ENCODE peak calls at places on chromosomes 7 and 10, in five cellular contexts. Z, C, X, I and R are unnamed samples.

GRCh38 chr10:63114031-63114814 is 18.9 kb upstream of the NRBF2 start:
- DNase-seq in Z (peak; percentile 97), C (no peak), X (peak; percentile 61), I (no peak), R (peak; percentile 91)

GRCh38 chr7:108329514-108329913 is 126.7 kb downstream of the NRCAM start:
- DNase-seq in Z (no peak), C (no peak), X (no peak), I (peak; percentile 33), R (no peak)

GRCh38 chr10:20598590-20598989 is 298.5 kb downstream of the NEBL start:
- DNase-seq in Z (peak; percentile 92), C (no peak), X (peak; percentile 14), I (no peak), R (peak; percentile 21)

GRCh38 chr10:90136731-90137316 is 435.4 kb downstream of the KIF20B start:
- DNase-seq in Z (peak; percentile 43), C (no peak), X (no peak), I (peak; percentile 20), R (no peak)

GRCh38 chr7:155590215-155591023 is 44.1 kb upstream of the CNPY1 start:
- DNase-seq in Z (no peak), C (peak; percentile 72), X (peak; percentile 48), I (no peak), R (no peak)

GRCh38 chr7:52764502-52765169 is 270.8 kb upstream of the POM121L12 start:
- DNase-seq in Z (no peak), C (no peak), X (no peak), I (no peak), R (no peak)

GRCh38 chr10:102368072-102368471 is 27.4 kb upstream of the NFKB2 start:
- DNase-seq in Z (no peak), C (no peak), X (no peak), I (no peak), R (no peak)

GRCh38 chr7:10632707-10633106 is 341.0 kb upstream of the PHF14 start:
- DNase-seq in Z (no peak), C (no peak), X (no peak), I (no peak), R (no peak)

GRCh38 chr10:3033925-3034324 is 33.4 kb upstream of the PFKP start:
- DNase-seq in Z (peak; percentile 18), C (no peak), X (no peak), I (no peak), R (no peak)

GRCh38 chr7:144869072-144869471 is 33.2 kb upstream of the TPK1 start:
- DNase-seq in Z (no peak), C (no peak), X (no peak), I (no peak), R (no peak)

GRCh38 chr10:117509573-117509972 is 33.0 kb upstream of the EMX2 start:
- DNase-seq in Z (no peak), C (no peak), X (no peak), I (no peak), R (no peak)

GRCh38 chr7:137930616-137931015 is 71.3 kb downstream of the CREB3L2 start:
- DNase-seq in Z (peak; percentile 88), C (no peak), X (no peak), I (no peak), R (no peak)

GRCh38 chr10:43261578-43261965 is 5.3 kb downstream of the RASGEF1A start:
- DNase-seq in Z (no peak), C (no peak), X (no peak), I (no peak), R (no peak)

DNA sequence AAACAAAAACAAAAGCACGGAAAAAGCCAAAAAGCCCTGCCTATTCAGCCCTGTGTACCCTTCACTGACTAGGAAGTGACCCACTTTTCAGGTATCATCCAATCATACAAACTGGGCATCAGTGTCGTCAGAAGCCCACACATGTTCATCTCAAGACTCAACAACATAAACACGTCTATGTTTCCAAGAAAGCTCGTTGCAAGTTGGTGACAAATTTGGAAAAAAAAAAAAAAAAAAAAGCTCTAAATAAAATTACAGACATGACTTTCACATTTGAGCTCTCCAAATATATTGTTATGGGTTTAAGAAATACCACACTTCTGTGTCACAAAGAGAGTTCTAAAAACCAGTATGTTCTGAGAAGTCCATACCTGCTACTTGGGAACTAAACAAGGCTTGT is 204.7 kb upstream of the KLF14 start:
- DNase-seq in Z (peak; percentile 51), C (no peak), X (no peak), I (no peak), R (no peak)
- H3K4me1 ChIP-seq in Z (peaks cover 14% of the 10 kb centered on the region), C (peaks cover 2% of the 10 kb centered on the region), X (peaks cover 38% of the 10 kb centered on the region), I (peaks cover 46% of the 10 kb centered on the region), R (no peaks in the 10 kb centered on the region)

GRCh38 chr7:23468721-23469149 is 1.6 kb downstream of the IGF2BP3 start:
- DNase-seq in Z (no peak), C (peak; percentile 68), X (no peak), I (no peak), R (no peak)

GRCh38 chr7:23470290-23471089 is at the start of gene IGF2BP3:
- DNase-seq in Z (peak; percentile 98), C (peak; percentile 87), X (no peak), I (peak; percentile 98), R (no peak)

GRCh38 chr7:23471090-23471859 is 984 bp upstream of the IGF2BP3 start:
- DNase-seq in Z (peak; percentile 83), C (peak; percentile 93), X (no peak), I (peak; percentile 92), R (no peak)

GRCh38 chr7:23469150-23469960 is 936 bp downstream of the IGF2BP3 start:
- DNase-seq in Z (no peak), C (peak; percentile 84), X (peak; percentile 12), I (no peak), R (no peak)

GRCh38 chr7:23469961-23470250 is 385 bp downstream of the IGF2BP3 start:
- DNase-seq in Z (no peak), C (no peak), X (no peak), I (peak; percentile 17), R (no peak)
- H3K27me3 ChIP-seq in Z (peaks cover 34% of the 10 kb centered on the region), C (no peaks in the 10 kb centered on the region), X (peaks cover 79% of the 10 kb centered on the region), I (no peaks in the 10 kb centered on the region), R (peaks cover 74% of the 10 kb centered on the region)

DNA sequence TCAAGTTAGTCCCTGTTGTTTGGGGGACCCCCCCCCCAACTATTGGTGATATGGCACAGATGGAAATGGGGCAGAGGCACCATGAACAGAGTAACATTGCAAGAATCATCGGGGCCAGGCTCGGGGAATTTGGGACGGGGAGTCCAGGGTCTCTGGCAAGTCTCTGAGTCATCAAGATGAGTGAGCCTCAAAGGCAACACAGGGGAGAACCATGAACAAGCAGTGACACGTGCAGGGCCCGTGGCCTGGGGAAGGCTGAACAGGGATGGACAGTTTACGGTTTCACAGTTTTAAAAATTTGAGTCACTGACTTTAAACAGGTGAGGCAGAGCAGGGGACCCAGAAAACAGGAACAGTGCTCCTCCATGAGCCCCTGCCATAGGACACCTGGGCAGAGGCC is 24.1 kb downstream of the CHST15 start:
- DNase-seq in Z (no peak), C (no peak), X (no peak), I (no peak), R (no peak)
- H3K4me1 ChIP-seq in Z (no peaks in the 10 kb centered on the region), C (peaks cover 13% of the 10 kb centered on the region), X (peaks cover 17% of the 10 kb centered on the region), I (peaks cover 50% of the 10 kb centered on the region), R (no peaks in the 10 kb centered on the region)

GRCh38 chr10:73967544-73967943 is 30.4 kb upstream of the VCL start:
- DNase-seq in Z (no peak), C (no peak), X (no peak), I (no peak), R (no peak)

GRCh38 chr10:73965890-73966768 is 31.8 kb upstream of the VCL start:
- DNase-seq in Z (peak; percentile 100), C (no peak), X (peak; percentile 55), I (peak; percentile 91), R (peak; percentile 83)

GRCh38 chr10:73967022-73967429 is 30.9 kb upstream of the VCL start:
- DNase-seq in Z (no peak), C (no peak), X (no peak), I (no peak), R (no peak)

GRCh38 chr10:73969224-73969811 is 28.6 kb upstream of the VCL start:
- DNase-seq in Z (no peak), C (no peak), X (no peak), I (no peak), R (no peak)

DNA sequence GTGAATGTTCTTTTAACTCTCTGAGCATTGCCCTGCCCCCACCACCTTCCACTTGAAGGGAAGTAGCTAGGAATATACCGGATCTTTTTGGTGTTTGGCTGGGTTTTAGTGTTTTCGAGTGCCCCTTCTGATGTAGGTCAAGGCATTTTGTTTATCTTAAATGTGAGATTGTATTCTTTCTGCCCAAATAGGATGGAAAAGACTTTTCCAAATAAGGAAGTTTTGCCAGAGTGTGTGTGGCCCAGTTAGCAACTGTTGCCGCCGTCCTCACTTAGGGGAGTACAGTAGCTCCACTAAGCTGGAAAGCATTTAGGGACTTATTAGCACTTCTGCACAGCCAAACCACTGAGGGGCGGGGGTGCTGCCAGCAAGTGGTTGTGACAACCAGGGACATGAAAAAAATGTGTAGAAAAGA is 29.8 kb upstream of the VCL start:
- DNase-seq in Z (peak; percentile 50), C (no peak), X (no peak), I (no peak), R (no peak)
- H3K27me3 ChIP-seq in Z (no peaks in the 10 kb centered on the region), C (no peaks in the 10 kb centered on the region), X (no peaks in the 10 kb centered on the region), I (no peaks in the 10 kb centered on the region), R (no peaks in the 10 kb centered on the region)

GRCh38 chr10:5551531-5552375 is 27.0 kb downstream of the CALML3 start:
- DNase-seq in Z (no peak), C (no peak), X (no peak), I (no peak), R (no peak)

GRCh38 chr10:5550621-5551530 is 26.1 kb downstream of the CALML3 start:
- DNase-seq in Z (peak; percentile 32), C (no peak), X (no peak), I (no peak), R (no peak)

GRCh38 chr10:5549462-5550249 is 24.9 kb downstream of the CALML3 start:
- DNase-seq in Z (no peak), C (no peak), X (no peak), I (no peak), R (no peak)

GRCh38 chr10:5547934-5548660 is 23.3 kb downstream of the CALML3 start:
- DNase-seq in Z (no peak), C (no peak), X (peak; percentile 47), I (no peak), R (no peak)

DNA sequence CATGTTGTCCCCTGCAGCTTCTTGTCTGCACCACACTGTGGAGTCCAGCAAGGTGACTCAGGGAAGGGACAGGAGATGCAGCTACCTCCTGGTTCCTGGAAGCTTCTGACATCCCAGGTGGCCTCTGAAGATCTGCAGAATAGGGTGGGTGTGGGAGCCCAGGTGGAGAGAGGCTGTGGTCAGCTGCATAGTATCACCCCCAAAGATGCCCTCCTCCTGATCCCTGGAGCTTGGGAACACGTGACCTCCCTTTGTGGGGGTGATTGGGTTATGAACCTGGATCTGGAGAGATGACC is 25.4 kb downstream of the CALML3 start:
- DNase-seq in Z (no peak), C (no peak), X (no peak), I (no peak), R (no peak)
- H3K4me1 ChIP-seq in Z (peaks cover 31% of the 10 kb centered on the region), C (peaks cover 17% of the 10 kb centered on the region), X (peaks cover 55% of the 10 kb centered on the region), I (peaks cover 15% of the 10 kb centered on the region), R (peaks cover 19% of the 10 kb centered on the region)

GRCh38 chr7:49775065-49775948 is 1.9 kb downstream of the VWC2 start:
- DNase-seq in Z (no peak), C (peak; percentile 31), X (peak; percentile 35), I (no peak), R (no peak)
- H3K27me3 ChIP-seq in Z (peaks cover 17% of the 10 kb centered on the region), C (peaks cover 65% of the 10 kb centered on the region), X (peaks cover 12% of the 10 kb centered on the region), I (peaks cover 7% of the 10 kb centered on the region), R (no peaks in the 10 kb centered on the region)